ENCODE peak calls at places on chromosomes 16 and 17, in six cellular contexts. R, W, T, C, U and X are unnamed samples.

GRCh38 chr17:38534498-38534885 is 71.3 kb downstream of the SRCIN1 start:
- DNase-seq in U (no peak), W (no peak), R (no peak), T (no peak), C (no peak), X (no peak)

GRCh38 chr16:27424772-27425498 is 23.0 kb downstream of the IL21R start:
- DNase-seq in T (no peak), W (no peak), C (peak), U (no peak), R (no peak), X (no peak)

GRCh38 chr16:64586756-64587155 is 535.1 kb downstream of the CDH11 start:
- DNase-seq in R (no peak), U (no peak), C (no peak), T (no peak), W (no peak), X (no peak)

GRCh38 chr17:78125976-78126894 is 2.3 kb downstream of the TMC6 start:
- DNase-seq in R (no peak), T (no peak), C (no peak), U (no peak), W (no peak), X (no peak)

GRCh38 chr16:54242199-54242598 is 44.4 kb downstream of the IRX3 start:
- DNase-seq in R (no peak), T (no peak), U (no peak), W (no peak), C (peak), X (no peak)

GRCh38 chr17:41972571-41973411 is 6.2 kb downstream of the CNP start:
- DNase-seq in T (no peak), W (no peak), R (no peak), U (no peak), C (no peak), X (no peak)

GRCh38 chr16:89056592-89056991 is 37.1 kb upstream of the ACSF3 start:
- DNase-seq in C (no peak), R (no peak), U (no peak), T (no peak), W (no peak), X (no peak)

GRCh38 chr17:17021194-17021863 is 20.9 kb upstream of the MPRIP start:
- DNase-seq in T (peak), R (no peak), U (peak), W (no peak), C (peak), X (no peak)

GRCh38 chr16:78633551-78633950 is 534.1 kb downstream of the WWOX start:
- DNase-seq in W (no peak), C (no peak), U (no peak), R (no peak), T (no peak), X (no peak)

GRCh38 chr17:11503292-11503691 is 95.0 kb upstream of the DNAH9 start:
- DNase-seq in T (no peak), U (no peak), C (no peak), W (no peak), R (no peak), X (no peak)